ENCODE peak calls at places on chromosomes 5 and 9, in eight cellular contexts. D, K, C, X, I, M, Q and R are unnamed samples.

GRCh38 chr5:137316346-137316736 is 182.8 kb downstream of the SPOCK1 start:
- DNase-seq in M (no peak), D (no peak), X (peak), C (no peak), K (no peak), I (peak), Q (no peak), R (no peak)

GRCh38 chr5:132471006-132471907 is 19.3 kb downstream of the IRF1 start:
- DNase-seq in Q (no peak), C (no peak), K (no peak), X (no peak), D (no peak), I (no peak), M (no peak), R (no peak)

GRCh38 chr5:115601709-115602584 is at the start of gene TICAM2:
- DNase-seq in X (peak), M (no peak), K (no peak), C (peak), D (peak), Q (peak), I (peak), R (no peak)

GRCh38 chr5:116498478-116498877 is 76.1 kb downstream of the SEMA6A start:
- DNase-seq in D (no peak), Q (no peak), C (no peak), M (no peak), I (no peak), K (no peak), X (no peak), R (peak)

GRCh38 chr5:59326551-59326950 is 567.0 kb downstream of the PDE4D start:
- DNase-seq in Q (no peak), I (peak), X (no peak), K (no peak), D (peak), C (no peak), M (no peak), R (no peak)

GRCh38 chr5:55923177-55923872 is 71.4 kb downstream of the IL6ST start:
- DNase-seq in D (no peak), X (no peak), M (no peak), Q (peak), C (peak), K (no peak), I (no peak), R (no peak)

GRCh38 chr5:35859101-35859661 is 2.5 kb downstream of the IL7R start:
- DNase-seq in K (no peak), I (no peak), X (peak), M (no peak), C (no peak), D (peak), Q (no peak), R (no peak)

GRCh38 chr5:169197343-169197742 is 103.6 kb downstream of the SLIT3 start:
- DNase-seq in I (no peak), K (no peak), D (no peak), X (no peak), C (no peak), M (no peak), Q (no peak), R (no peak)

GRCh38 chr5:82351754-82352145 is 73.6 kb upstream of the RPS23 start:
- DNase-seq in K (peak), M (peak), C (peak), D (peak), I (peak), X (peak), Q (no peak), R (peak)

GRCh38 chr9:70389642-70390266 is 24.7 kb downstream of the KLF9 start:
- DNase-seq in X (peak), I (peak), M (no peak), Q (no peak), K (no peak), C (no peak), D (peak), R (no peak)

GRCh38 chr5:7446913-7447312 is 51.0 kb downstream of the ADCY2 start:
- DNase-seq in K (no peak), I (no peak), M (no peak), C (no peak), D (no peak), Q (no peak), X (no peak), R (no peak)

GRCh38 chr5:132424167-132424935 is 54.8 kb downstream of the SLC22A5 start:
- DNase-seq in Q (no peak), D (no peak), M (no peak), K (no peak), I (no peak), X (no peak), C (no peak), R (no peak)

GRCh38 chr5:176781638-176782570 is 28.5 kb upstream of the UNC5A start:
- DNase-seq in M (no peak), I (no peak), C (no peak), D (no peak), X (no peak), Q (peak), K (no peak), R (no peak)

GRCh38 chr5:141875795-141876627 is 2.2 kb downstream of the PCDH1 start:
- DNase-seq in X (no peak), C (no peak), I (peak), Q (peak), D (no peak), M (no peak), K (no peak), R (no peak)

GRCh38 chr9:80796662-80797426 is 892.5 kb downstream of the TLE1 start:
- DNase-seq in D (peak), I (no peak), C (no peak), K (no peak), X (no peak), M (no peak), Q (no peak), R (no peak)

GRCh38 chr5:150141544-150142188 is 14.0 kb downstream of the PDGFRB start:
- DNase-seq in K (no peak), I (peak), X (peak), C (no peak), Q (peak), D (peak), M (no peak), R (no peak)

GRCh38 chr5:108216890-108217289 is 165.0 kb downstream of the FBXL17 start:
- DNase-seq in Q (no peak), K (peak), I (no peak), M (peak), D (peak), X (peak), C (no peak), R (no peak)

GRCh38 chr5:68482199-68482598 is 266.6 kb downstream of the PIK3R1 start:
- DNase-seq in I (no peak), Q (no peak), K (no peak), X (peak), C (no peak), M (no peak), D (no peak), R (no peak)

GRCh38 chr9:95107001-95107749 is 210.3 kb downstream of the FANCC start:
- DNase-seq in K (no peak), Q (no peak), D (peak), X (peak), I (peak), M (no peak), C (no peak), R (no peak)

GRCh38 chr5:73338201-73339126 is 110.1 kb downstream of the FOXD1 start:
- DNase-seq in K (no peak), D (peak), C (no peak), M (peak), Q (no peak), X (peak), I (peak), R (no peak)

GRCh38 chr9:127267793-127268507 is 3.4 kb downstream of the GARNL3 start:
- DNase-seq in C (no peak), I (no peak), Q (no peak), X (no peak), D (no peak), K (no peak), M (no peak), R (no peak)

GRCh38 chr9:20491612-20492011 is 130.7 kb downstream of the MLLT3 start:
- DNase-seq in C (no peak), M (no peak), K (no peak), I (no peak), X (no peak), D (no peak), Q (no peak), R (no peak)

GRCh38 chr5:73189816-73190451 is 16.9 kb downstream of the TMEM174 start:
- DNase-seq in I (peak), Q (peak), M (no peak), K (no peak), X (peak), C (no peak), D (peak), R (no peak)

GRCh38 chr5:82924990-82925385 is 152.2 kb downstream of the TMEM167A start:
- DNase-seq in I (peak), X (no peak), K (no peak), M (no peak), Q (no peak), D (peak), C (no peak), R (no peak)

GRCh38 chr9:127847833-127848755 is 6.4 kb downstream of the ENG start:
- DNase-seq in Q (no peak), C (no peak), D (no peak), M (no peak), X (no peak), K (no peak), I (no peak), R (no peak)

DNA sequence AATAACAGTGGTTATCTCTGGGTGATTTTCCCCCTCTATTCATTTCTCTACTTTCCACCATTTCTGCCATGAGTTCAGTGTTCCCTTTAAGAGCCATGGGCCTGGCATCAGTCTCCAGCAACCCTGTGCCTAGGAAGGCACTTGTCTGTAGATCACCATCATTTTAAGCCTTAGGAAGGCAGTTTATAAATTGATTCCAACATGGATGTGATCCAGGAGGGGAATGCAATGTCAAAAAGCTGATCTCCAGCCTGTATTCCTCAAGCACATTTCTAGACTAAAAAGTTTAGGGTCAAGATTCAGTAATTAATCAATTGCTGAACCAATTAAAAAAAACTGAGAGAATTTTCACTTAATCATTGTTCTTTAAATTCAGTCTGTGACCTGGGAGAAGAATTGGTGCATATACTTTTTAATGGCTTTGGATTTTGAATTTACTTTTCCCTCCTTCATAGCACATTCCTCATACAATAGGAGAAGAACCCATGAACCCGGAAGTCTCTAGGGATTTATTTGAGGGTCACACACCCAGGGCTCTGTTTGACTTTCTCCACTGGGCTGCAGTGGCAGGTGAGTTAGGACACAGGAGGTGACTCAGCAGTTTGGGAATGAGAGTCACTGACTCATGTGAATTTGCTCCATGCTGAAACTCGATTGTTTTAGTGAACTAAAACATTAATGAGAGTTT is 6.1 kb upstream of the ERMP1 start:
- DNase-seq in K (peak), X (peak), D (peak), M (peak), I (peak), C (peak), Q (peak), R (no peak)
- H3K9ac ChIP-seq in K (peak), X (no peak), D (no peak), M (peak), I (no peak), C (no peak), Q (no peak), R (no peak)

DNA sequence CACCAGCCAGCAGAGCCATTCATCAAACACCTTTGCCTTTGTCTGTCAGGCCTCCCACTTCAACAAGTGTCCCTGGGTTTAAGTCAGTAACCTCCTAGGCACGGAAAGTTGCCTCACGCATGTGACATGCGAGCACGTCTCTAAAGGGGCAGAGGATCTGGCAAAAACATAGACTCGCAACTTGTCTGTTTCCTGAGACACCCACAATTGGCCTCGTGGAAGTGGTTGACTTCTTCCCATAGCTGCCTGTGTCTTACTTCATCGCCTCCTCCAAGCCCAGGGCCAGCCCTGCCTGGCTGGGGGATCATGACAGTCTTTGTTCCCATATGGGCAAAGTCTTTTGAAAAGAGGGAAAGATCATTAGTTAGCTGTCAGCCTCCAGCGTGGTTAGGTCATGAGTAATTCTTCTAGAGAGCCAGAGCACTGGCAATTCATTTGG is 35.5 kb upstream of the GLRX start:
- DNase-seq in D (peak), K (no peak), Q (no peak), C (no peak), X (peak), M (peak), I (peak), R (no peak)
- H3K9ac ChIP-seq in D (peak), K (no peak), Q (no peak), C (no peak), X (peak), M (peak), I (peak), R (no peak)

GRCh38 chr9:126159661-126160060 is 167.0 kb upstream of the MVB12B start:
- DNase-seq in D (no peak), I (no peak), M (no peak), Q (no peak), K (no peak), X (no peak), C (no peak), R (no peak)

GRCh38 chr9:126160854-126161329 is 165.7 kb upstream of the MVB12B start:
- DNase-seq in I (no peak), Q (no peak), D (no peak), X (no peak), M (no peak), K (no peak), C (no peak), R (no peak)

GRCh38 chr9:126158591-126159519 is 167.8 kb upstream of the MVB12B start:
- DNase-seq in X (no peak), Q (peak), K (no peak), D (no peak), C (no peak), I (no peak), M (no peak), R (no peak)

GRCh38 chr9:126157826-126158431 is 168.7 kb upstream of the MVB12B start:
- DNase-seq in X (no peak), Q (no peak), I (no peak), M (no peak), K (no peak), C (no peak), D (no peak), R (no peak)

DNA sequence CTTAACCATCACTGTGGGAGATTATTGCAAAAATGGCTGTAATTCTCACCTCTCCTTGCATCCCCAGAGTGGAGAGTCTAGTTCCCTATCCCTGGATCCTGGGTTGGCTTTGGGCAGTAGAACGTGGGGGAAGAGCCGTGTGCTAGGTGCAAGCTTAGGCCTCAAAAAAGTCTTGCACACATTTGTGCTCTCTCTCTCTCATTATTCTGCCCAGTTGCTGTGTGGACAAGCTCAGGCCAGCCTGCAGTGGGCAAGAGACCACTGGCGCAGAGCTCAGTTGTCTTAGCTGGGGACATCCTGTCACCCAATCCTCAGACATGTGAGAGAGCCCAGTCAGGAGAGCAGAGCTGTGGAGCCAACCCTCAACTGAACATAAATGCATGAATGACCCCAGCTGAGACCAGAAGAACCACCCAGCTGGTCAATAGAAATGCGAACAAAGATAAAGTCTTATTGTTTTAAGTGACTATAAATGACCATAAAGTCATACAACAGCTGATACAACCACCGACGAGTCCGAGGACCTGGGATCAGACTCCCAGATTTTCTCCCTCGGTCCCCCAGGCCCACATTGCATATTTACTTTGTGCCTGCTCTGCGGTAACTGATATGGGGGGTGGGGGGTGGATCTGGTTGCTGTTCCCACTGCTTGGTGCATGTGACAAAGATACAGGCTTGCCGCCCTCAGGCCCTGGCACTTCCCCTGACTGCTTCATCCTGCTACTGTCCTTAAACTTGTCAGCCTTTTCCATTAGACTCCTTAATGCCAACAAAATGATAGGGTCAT is 166.4 kb upstream of the MVB12B start:
- DNase-seq in K (no peak), D (no peak), C (no peak), M (no peak), Q (no peak), I (no peak), X (no peak), R (no peak)
- H3K9ac ChIP-seq in K (no peak), D (no peak), C (no peak), M (no peak), Q (no peak), I (no peak), X (no peak), R (no peak)

GRCh38 chr9:133340916-133341315 is 4.9 kb upstream of the SURF6 start:
- DNase-seq in X (no peak), K (no peak), Q (no peak), D (no peak), I (no peak), M (no peak), C (no peak), R (no peak)
- H3K9ac ChIP-seq in X (no peak), K (no peak), Q (no peak), D (no peak), I (no peak), M (no peak), C (no peak), R (no peak)